ENCODE peak calls at places on chromosome 18, in six cellular contexts. G is HuH-7.5; R is NCI-H510A treated with DMSO at 0.1 percent for 48 hours; Q is dorsolateral prefrontal cortex; O is endothelial cell; Y is stimulated activated CD4-positive, alpha-beta T cell treated with anti-CD3 and anti-CD28 coated beads, Interleukin-1b, Interleukin-23, amount 100 ng/mL, for 24 hours. C is an unnamed sample.

GRCh38 chr18:13184396-13184795 is 34.2 kb upstream of the LDLRAD4 start:
- DNase-seq in Y (no peak), R (no peak), O (no peak), G (no peak), Q (no peak), C (no peak)

GRCh38 chr18:22467760-22468553 is 50.2 kb upstream of the CTAGE1 start:
- DNase-seq in O (no peak), Q (no peak), Y (no peak), G (no peak), R (no peak), C (no peak)

GRCh38 chr18:57705861-57706590 is 84.4 kb upstream of the NARS1 start:
- DNase-seq in O (no peak), Y (no peak), G (no peak), R (no peak), Q (no peak), C (no peak)

GRCh38 chr18:6731197-6731596 is 1.7 kb downstream of the ARHGAP28 start:
- DNase-seq in Q (no peak), R (no peak), Y (no peak), G (no peak), O (no peak), C (no peak)

GRCh38 chr18:63203497-63203896 is 116.1 kb downstream of the BCL2 start:
- DNase-seq in G (no peak), O (no peak), R (no peak), Q (no peak), Y (no peak), C (no peak)

GRCh38 chr18:9993846-9994660 is 80.2 kb downstream of the VAPA start:
- DNase-seq in R (no peak), Y (no peak), O (no peak), G (no peak), Q (no peak), C (no peak)

GRCh38 chr18:26301681-26302080 is 75.4 kb downstream of the TAF4B start:
- DNase-seq in Q (no peak), Y (no peak), O (no peak), R (no peak), G (no peak), C (no peak)

GRCh38 chr18:2912357-2913299 is 65.8 kb downstream of the EMILIN2 start:
- DNase-seq in G (no peak), Y (no peak), Q (no peak), R (no peak), O (no peak), C (no peak)

GRCh38 chr18:23281626-23282436 is 146.5 kb downstream of the CABLES1 start:
- DNase-seq in R (no peak), Q (no peak), G (no peak), O (no peak), Y (no peak), C (no peak)

GRCh38 chr18:79657342-79657996 is 22.1 kb upstream of the CTDP1 start:
- DNase-seq in R (no peak), Y (no peak), Q (no peak), O (no peak), G (no peak), C (no peak)

GRCh38 chr18:61398961-61399632 is 65.9 kb downstream of the CDH20 start:
- DNase-seq in Q (no peak), R (no peak), O (no peak), G (no peak), Y (no peak), C (no peak)

GRCh38 chr18:13577091-13577697 is 149.2 kb downstream of the FAM210A start:
- DNase-seq in O (no peak), G (no peak), Q (no peak), Y (no peak), R (no peak), C (peak)

GRCh38 chr18:34117319-34117718 is 107.4 kb downstream of the NOL4 start:
- DNase-seq in G (no peak), Q (no peak), R (peak), Y (no peak), O (no peak), C (no peak)

GRCh38 chr18:76977108-76977621 is 154.8 kb downstream of the ZNF236 start:
- DNase-seq in O (no peak), Y (no peak), G (no peak), R (peak), Q (no peak), C (no peak)

GRCh38 chr18:49547701-49548100 is 14.2 kb upstream of the LIPG start:
- DNase-seq in Q (no peak), Y (no peak), G (no peak), O (no peak), R (no peak), C (no peak)

GRCh38 chr18:9711361-9712129 is 3.4 kb downstream of the RAB31 start:
- DNase-seq in O (no peak), Y (no peak), R (no peak), G (no peak), Q (no peak), C (peak)

GRCh38 chr18:44818148-44818547 is 137.5 kb downstream of the SETBP1 start:
- DNase-seq in Y (no peak), Q (no peak), R (no peak), O (no peak), G (no peak), C (no peak)

GRCh38 chr18:26429535-26429934 is 118.8 kb downstream of the KCTD1 start:
- DNase-seq in O (no peak), Q (no peak), R (peak), G (no peak), Y (no peak), C (no peak)

GRCh38 chr18:23852236-23853045 is 162.1 kb upstream of the TTC39C start:
- DNase-seq in R (no peak), Q (no peak), G (no peak), O (no peak), Y (no peak), C (no peak)

GRCh38 chr18:1048048-1048447 is 143.4 kb downstream of the ADCYAP1 start:
- DNase-seq in G (no peak), O (no peak), R (no peak), Y (no peak), Q (no peak), C (no peak)

GRCh38 chr18:36899289-36899688 is 70.4 kb downstream of the KIAA1328 start:
- DNase-seq in R (no peak), O (no peak), G (peak), Y (no peak), Q (no peak), C (peak)

GRCh38 chr18:4352746-4353522 is 102.2 kb downstream of the DLGAP1 start:
- DNase-seq in Q (no peak), O (no peak), G (no peak), Y (no peak), R (peak), C (no peak)

GRCh38 chr18:59744271-59744721 is 47.1 kb upstream of the CCBE1 start:
- DNase-seq in G (no peak), R (no peak), O (no peak), Y (no peak), Q (no peak), C (no peak)